ENCODE peak calls at places on chromosomes 13 and 19, in five cellular contexts. A is heart right ventricle, H is PC-3, N is heart left ventricle, M is endothelial cell of umbilical vein. Y is an unnamed sample. For H3K4me1, the result is how much of the 10 kb centered on the place peaks cover.

GRCh38 chr19:52492201-52492960 is 35.1 kb upstream of the ZNF808 start:
- DNase-seq in A (no peak), H (no peak), N (no peak), M (no peak), Y (no peak)

GRCh38 chr19:4217429-4218264 is 11.7 kb upstream of the EBI3 start:
- DNase-seq in A (no peak), H (no peak), N (no peak), M (no peak), Y (no peak)

GRCh38 chr13:52371736-52372247 is 34.2 kb downstream of the THSD1 start:
- DNase-seq in A (no peak), H (peak), N (no peak), M (peak), Y (peak)

GRCh38 chr13:91079190-91079589 is 268.3 kb upstream of the MIR17HG start:
- DNase-seq in A (no peak), H (no peak), N (no peak), M (no peak), Y (no peak)

GRCh38 chr13:37047846-37048245 is 11.6 kb downstream of the SUPT20H start:
- DNase-seq in A (no peak), H (no peak), N (no peak), M (no peak), Y (no peak)

GRCh38 chr13:105345116-105345515 is 1190.3 kb downstream of the EFNB2 start:
- DNase-seq in A (no peak), H (no peak), N (no peak), M (no peak), Y (no peak)

GRCh38 chr13:73062368-73062767 is 3.6 kb downstream of the KLF5 start:
- DNase-seq in A (no peak), H (no peak), N (no peak), M (no peak), Y (no peak)

GRCh38 chr19:39403331-39404312 is 3.0 kb upstream of the ZFP36 start:
- DNase-seq in A (peak), H (peak), N (peak), M (peak), Y (peak)

GRCh38 chr13:26721251-26721939 is 39.2 kb downstream of the GPR12 start:
- DNase-seq in A (no peak), H (no peak), N (peak), M (no peak), Y (no peak)

GRCh38 chr13:95440441-95441088 is 112.0 kb upstream of the CLDN10 start:
- DNase-seq in A (no peak), H (no peak), N (no peak), M (no peak), Y (no peak)

GRCh38 chr13:97436845-97437244 is 2.9 kb downstream of the RAP2A start:
- DNase-seq in A (no peak), H (no peak), N (no peak), M (no peak), Y (no peak)

GRCh38 chr19:743168-743687 is 7.7 kb upstream of the MISP start:
- DNase-seq in A (peak), H (no peak), N (peak), M (no peak), Y (no peak)

GRCh38 chr13:98879965-98880364 is 97.9 kb downstream of the DOCK9 start:
- DNase-seq in A (no peak), H (no peak), N (no peak), M (no peak), Y (no peak)

GRCh38 chr13:98878421-98879126 is 99.3 kb downstream of the DOCK9 start:
- DNase-seq in A (no peak), H (no peak), N (no peak), M (no peak), Y (no peak)

GRCh38 chr13:98877936-98878335 is 99.9 kb downstream of the DOCK9 start:
- DNase-seq in A (no peak), H (no peak), N (no peak), M (no peak), Y (no peak)

GRCh38 chr13:98880673-98881072 is 97.2 kb downstream of the DOCK9 start:
- DNase-seq in A (no peak), H (no peak), N (no peak), M (peak), Y (no peak)

DNA sequence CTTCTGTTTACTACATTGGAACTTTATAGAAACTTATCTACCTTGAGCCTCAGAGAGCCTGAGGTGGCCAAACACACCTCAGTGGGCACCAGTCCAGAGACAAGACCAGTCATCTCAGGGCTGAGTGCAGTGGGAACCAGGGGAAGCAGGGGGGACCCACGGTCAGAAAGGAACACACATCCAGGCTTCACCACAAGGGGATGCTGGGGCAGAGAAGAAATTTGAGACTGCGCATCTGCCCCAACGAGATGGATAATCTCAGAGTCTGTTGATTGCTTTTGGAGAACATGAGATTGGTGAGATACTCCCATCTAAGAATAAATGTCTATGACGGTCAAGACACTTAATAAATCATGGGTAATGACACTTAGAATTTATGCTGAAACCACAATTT is 98.7 kb downstream of the DOCK9 start:
- DNase-seq in A (no peak), H (no peak), N (no peak), M (no peak), Y (no peak)
- TF ChIP-seq CTCF in A (no peak), H (no peak), N (no peak), M (no peak), Y (peak)

GRCh38 chr19:45742969-45743368 is 9.7 kb downstream of the MEIOSIN start:
- DNase-seq in A (no peak), H (no peak), N (no peak), M (no peak), Y (no peak)
- H3K4me1 ChIP-seq in A (under half), H (under half), N (under half), M (under half), Y (under half)

DNA sequence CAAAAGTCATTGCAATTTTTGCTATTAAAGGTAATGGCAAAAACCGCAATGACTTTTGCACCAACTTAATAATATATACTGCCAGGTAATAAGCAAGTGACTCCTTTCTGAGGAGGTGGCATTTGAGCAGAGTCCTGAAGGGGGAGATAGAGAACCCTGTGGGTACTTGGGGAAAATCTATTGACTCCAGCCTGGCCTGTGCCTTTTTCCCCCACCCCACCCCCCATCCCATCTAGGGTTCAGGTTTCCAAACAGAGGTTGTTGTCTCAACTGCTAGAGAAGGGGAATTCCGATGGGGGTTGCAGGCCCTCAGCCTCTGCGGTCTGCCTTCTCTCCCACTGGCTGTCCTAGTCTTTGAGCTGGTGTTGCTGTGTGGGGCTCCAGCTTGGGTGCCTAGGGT is 11.5 kb downstream of the S1PR2 start:
- DNase-seq in A (no peak), H (peak), N (no peak), M (no peak), Y (peak)
- TF ChIP-seq CTCF in A (no peak), H (peak), N (no peak), M (peak), Y (peak)

DNA sequence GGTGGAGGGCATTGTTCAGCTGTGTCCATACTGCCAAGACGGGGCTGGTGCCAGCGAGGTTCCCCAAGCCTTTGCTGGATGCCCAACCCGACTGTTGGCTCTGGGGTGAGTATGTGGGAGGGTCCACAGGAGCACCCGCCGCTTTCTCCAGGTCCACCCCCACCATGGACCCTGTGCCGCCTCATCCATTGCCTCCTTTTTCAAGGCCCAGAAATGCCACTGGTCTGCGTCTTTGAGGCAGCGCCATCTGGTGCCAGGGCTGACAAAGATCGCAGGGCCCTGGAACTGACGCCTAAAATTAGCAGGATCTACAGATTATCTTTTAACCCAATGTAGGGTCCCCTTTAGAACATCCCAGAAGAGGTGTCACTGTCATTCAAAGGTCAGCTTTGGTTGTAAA is 34.6 kb downstream of the NFIX start:
- DNase-seq in A (no peak), H (peak), N (peak), M (peak), Y (no peak)
- H3K4me1 ChIP-seq in A (half or more), H (half or more), N (half or more), M (under half), Y (under half)

DNA sequence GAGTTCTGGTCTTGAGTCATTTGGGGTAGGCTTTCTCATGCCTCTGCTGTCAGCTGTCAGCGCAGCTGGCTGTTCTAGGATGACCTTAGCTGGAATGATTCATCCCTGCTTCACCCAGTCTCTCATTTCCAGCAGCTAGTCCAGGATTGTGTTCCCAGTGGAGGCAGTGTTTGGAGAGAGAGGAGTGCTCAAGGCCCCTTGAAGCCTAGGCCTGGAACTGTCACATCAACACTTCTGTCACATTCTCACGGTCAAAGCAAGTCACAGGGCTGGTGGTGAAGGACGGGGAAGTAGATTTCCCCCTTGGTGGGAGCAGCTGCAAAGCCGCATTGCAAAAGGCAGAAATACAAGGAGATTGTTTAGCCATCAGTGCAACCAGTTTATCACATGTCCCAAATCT is 15.2 kb downstream of the TPT1 start:
- DNase-seq in A (peak), H (peak), N (peak), M (peak), Y (no peak)
- TF ChIP-seq CTCF in A (no peak), H (no peak), N (no peak), M (no peak), Y (no peak)

GRCh38 chr13:21673592-21674270 is 2.9 kb downstream of the FGF9 start:
- DNase-seq in A (no peak), H (peak), N (peak), M (peak), Y (peak)

GRCh38 chr13:21674271-21675009 is 3.6 kb downstream of the FGF9 start:
- DNase-seq in A (peak), H (no peak), N (peak), M (no peak), Y (no peak)

GRCh38 chr13:21671793-21672680 is 1.2 kb downstream of the FGF9 start:
- DNase-seq in A (no peak), H (no peak), N (no peak), M (no peak), Y (no peak)

GRCh38 chr13:21670883-21671792 is at the start of gene FGF9:
- DNase-seq in A (peak), H (peak), N (peak), M (peak), Y (peak)

GRCh38 chr13:21672811-21673591 is 2.1 kb downstream of the FGF9 start:
- DNase-seq in A (no peak), H (no peak), N (no peak), M (no peak), Y (no peak)
- H3K4me1 ChIP-seq in A (under half), H (under half), N (under half), M (under half), Y (under half)

DNA sequence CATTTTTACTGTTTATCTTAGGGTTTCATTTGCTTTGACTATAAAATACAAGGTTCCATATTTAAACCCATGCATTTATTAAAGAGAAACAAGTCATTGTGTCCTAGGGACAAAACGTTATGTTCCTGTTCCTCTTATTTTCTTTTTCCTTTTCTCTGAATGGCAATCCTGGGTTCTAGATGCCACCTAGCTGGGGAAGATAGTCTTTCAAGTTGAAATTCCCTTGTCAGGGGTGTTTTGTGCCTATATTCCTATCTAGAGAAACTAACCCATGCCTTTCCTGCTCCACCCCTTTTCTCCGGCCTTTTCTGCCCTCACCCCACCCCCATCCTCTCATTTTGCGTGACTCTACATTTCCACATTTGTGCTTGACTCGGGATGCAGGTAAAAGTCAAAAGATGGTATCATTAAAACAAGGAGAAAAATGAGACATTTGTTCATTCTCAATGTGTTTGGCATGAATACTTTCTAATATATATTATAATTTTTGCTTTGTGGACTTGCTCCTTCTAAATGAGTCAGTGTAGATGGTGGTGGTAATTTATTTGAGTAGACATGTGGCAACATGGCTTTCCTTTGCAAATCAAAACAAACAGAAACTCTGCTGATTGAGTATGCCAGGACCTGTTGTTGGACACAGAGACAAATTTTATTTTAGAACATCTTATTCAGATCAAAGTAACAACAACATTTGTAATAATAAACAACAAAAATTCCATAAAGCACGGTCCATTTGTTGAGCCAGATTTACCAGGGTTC is 26.8 kb upstream of the STARD13 start:
- DNase-seq in A (no peak), H (no peak), N (no peak), M (peak), Y (peak)
- TF ChIP-seq CTCF in A (no peak), H (peak), N (peak), M (peak), Y (peak)